ENCODE peak calls at places on chromosomes 4 and X, in seven cellular contexts. One of them, this sample, is unnamed.

GRCh38 chr4:1207603-1208265 is 35.4 kb upstream of the SPON2 start:
- DNase-seq in osteoblast: peak
- DNase-seq in body of pancreas: peak
- DNase-seq in AG04450: peak
- DNase-seq in CD4-positive, alpha-beta T cell: no peak
- DNase-seq in esophagus muscularis mucosa: no peak
- DNase-seq in pancreas: no peak
- DNase-seq in this sample: peak

GRCh38 chrX:34563809-34564208 is 93.3 kb downstream of the TMEM47 start:
- DNase-seq in esophagus muscularis mucosa: no peak
- DNase-seq in CD4-positive, alpha-beta T cell: no peak
- DNase-seq in osteoblast: no peak
- DNase-seq in body of pancreas: no peak
- DNase-seq in pancreas: no peak
- DNase-seq in AG04450: no peak
- DNase-seq in this sample: no peak

GRCh38 chr4:30605616-30606015 is 114.6 kb upstream of the PCDH7 start:
- DNase-seq in osteoblast: no peak
- DNase-seq in CD4-positive, alpha-beta T cell: no peak
- DNase-seq in pancreas: no peak
- DNase-seq in body of pancreas: no peak
- DNase-seq in esophagus muscularis mucosa: no peak
- DNase-seq in AG04450: no peak
- DNase-seq in this sample: no peak

GRCh38 chr4:36000941-36001557 is 243.3 kb downstream of the ARAP2 start:
- DNase-seq in CD4-positive, alpha-beta T cell: no peak
- DNase-seq in osteoblast: no peak
- DNase-seq in AG04450: no peak
- DNase-seq in body of pancreas: no peak
- DNase-seq in pancreas: no peak
- DNase-seq in esophagus muscularis mucosa: no peak
- DNase-seq in this sample: no peak

GRCh38 chr4:71545168-71545567 is 206.3 kb downstream of the SLC4A4 start:
- DNase-seq in pancreas: no peak
- DNase-seq in osteoblast: peak
- DNase-seq in AG04450: no peak
- DNase-seq in body of pancreas: no peak
- DNase-seq in CD4-positive, alpha-beta T cell: no peak
- DNase-seq in esophagus muscularis mucosa: no peak
- DNase-seq in this sample: no peak

GRCh38 chrX:111511477-111511876 is at the start of gene SERTM2:
- DNase-seq in AG04450: no peak
- DNase-seq in osteoblast: no peak
- DNase-seq in CD4-positive, alpha-beta T cell: no peak
- DNase-seq in esophagus muscularis mucosa: no peak
- DNase-seq in pancreas: no peak
- DNase-seq in body of pancreas: no peak
- DNase-seq in this sample: no peak

GRCh38 chr4:39978904-39979303 is 1.2 kb upstream of the PDS5A start:
- DNase-seq in esophagus muscularis mucosa: no peak
- DNase-seq in AG04450: no peak
- DNase-seq in pancreas: no peak
- DNase-seq in CD4-positive, alpha-beta T cell: no peak
- DNase-seq in osteoblast: peak
- DNase-seq in body of pancreas: no peak
- DNase-seq in this sample: no peak

GRCh38 chr4:147674496-147674895 is 9.5 kb downstream of the PRMT9 start:
- DNase-seq in pancreas: no peak
- DNase-seq in osteoblast: no peak
- DNase-seq in body of pancreas: no peak
- DNase-seq in CD4-positive, alpha-beta T cell: no peak
- DNase-seq in AG04450: peak
- DNase-seq in esophagus muscularis mucosa: no peak
- DNase-seq in this sample: no peak

GRCh38 chr4:123505457-123506310 is 109.1 kb downstream of the SPRY1 start:
- DNase-seq in CD4-positive, alpha-beta T cell: no peak
- DNase-seq in osteoblast: peak
- DNase-seq in pancreas: peak
- DNase-seq in esophagus muscularis mucosa: no peak
- DNase-seq in body of pancreas: peak
- DNase-seq in AG04450: peak
- DNase-seq in this sample: peak

GRCh38 chrX:53284684-53285447 is 3.5 kb upstream of the IQSEC2 start:
- DNase-seq in AG04450: no peak
- DNase-seq in esophagus muscularis mucosa: no peak
- DNase-seq in CD4-positive, alpha-beta T cell: peak
- DNase-seq in body of pancreas: peak
- DNase-seq in osteoblast: no peak
- DNase-seq in pancreas: peak
- DNase-seq in this sample: peak

GRCh38 chr4:25172964-25173917 is 13.0 kb upstream of the SEPSECS start:
- DNase-seq in AG04450: peak
- DNase-seq in body of pancreas: no peak
- DNase-seq in CD4-positive, alpha-beta T cell: no peak
- DNase-seq in osteoblast: peak
- DNase-seq in esophagus muscularis mucosa: no peak
- DNase-seq in pancreas: peak
- DNase-seq in this sample: peak

GRCh38 chr4:99749445-99750391 is 66.9 kb upstream of the DAPP1 start:
- DNase-seq in pancreas: no peak
- DNase-seq in body of pancreas: no peak
- DNase-seq in AG04450: no peak
- DNase-seq in esophagus muscularis mucosa: no peak
- DNase-seq in CD4-positive, alpha-beta T cell: no peak
- DNase-seq in osteoblast: no peak
- DNase-seq in this sample: peak

GRCh38 chrX:134692990-134693389 is 34.7 kb upstream of the PLAC1 start:
- DNase-seq in esophagus muscularis mucosa: no peak
- DNase-seq in CD4-positive, alpha-beta T cell: no peak
- DNase-seq in AG04450: no peak
- DNase-seq in osteoblast: peak
- DNase-seq in pancreas: no peak
- DNase-seq in body of pancreas: no peak
- DNase-seq in this sample: no peak

GRCh38 chr4:106334732-106335131 is 18.4 kb downstream of the AIMP1 start:
- DNase-seq in AG04450: no peak
- DNase-seq in pancreas: no peak
- DNase-seq in body of pancreas: no peak
- DNase-seq in osteoblast: no peak
- DNase-seq in esophagus muscularis mucosa: no peak
- DNase-seq in CD4-positive, alpha-beta T cell: no peak
- DNase-seq in this sample: no peak

GRCh38 chr4:153038493-153039311 is 102.6 kb downstream of the FHDC1 start:
- DNase-seq in esophagus muscularis mucosa: peak
- DNase-seq in body of pancreas: peak
- DNase-seq in CD4-positive, alpha-beta T cell: no peak
- DNase-seq in pancreas: no peak
- DNase-seq in AG04450: no peak
- DNase-seq in osteoblast: no peak
- DNase-seq in this sample: no peak

GRCh38 chrX:130224810-130225209 is 43.9 kb downstream of the ZNF280C start:
- DNase-seq in CD4-positive, alpha-beta T cell: no peak
- DNase-seq in body of pancreas: no peak
- DNase-seq in AG04450: no peak
- DNase-seq in pancreas: no peak
- DNase-seq in osteoblast: no peak
- DNase-seq in esophagus muscularis mucosa: no peak
- DNase-seq in this sample: no peak

GRCh38 chr4:167222098-167222497 is 12.2 kb downstream of the SPOCK3 start:
- DNase-seq in esophagus muscularis mucosa: no peak
- DNase-seq in osteoblast: no peak
- DNase-seq in CD4-positive, alpha-beta T cell: no peak
- DNase-seq in pancreas: no peak
- DNase-seq in AG04450: no peak
- DNase-seq in body of pancreas: no peak
- DNase-seq in this sample: no peak

DNA sequence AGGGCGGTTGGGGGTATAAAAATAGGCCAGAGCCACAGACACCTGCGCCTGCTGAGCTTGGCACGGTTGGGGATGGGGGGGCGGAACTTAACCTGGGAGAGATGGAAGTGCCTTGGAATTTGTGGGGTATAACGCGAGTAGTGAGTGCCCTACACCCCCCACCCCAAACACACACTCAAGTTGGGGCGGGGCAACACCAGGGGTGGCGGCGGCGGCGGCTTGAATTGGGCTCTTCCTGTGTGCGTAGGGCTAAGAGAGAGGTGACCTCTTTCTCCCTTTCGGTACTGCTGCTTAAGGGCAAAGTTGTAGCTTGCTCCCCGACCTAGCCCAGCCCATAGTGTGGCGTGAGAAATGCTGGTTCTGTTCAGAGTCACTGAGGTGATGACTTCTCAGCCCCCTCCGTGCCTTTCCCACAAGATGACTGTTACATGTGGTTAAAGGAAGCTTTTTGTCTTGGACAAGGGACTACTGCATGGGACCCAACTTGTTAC is 839 bp downstream of the STK26 start:
- DNase-seq in body of pancreas: no peak
- DNase-seq in esophagus muscularis mucosa: no peak
- DNase-seq in pancreas: no peak
- DNase-seq in osteoblast: no peak
- DNase-seq in CD4-positive, alpha-beta T cell: peak
- DNase-seq in AG04450: no peak
- DNase-seq in this sample: no peak
- H3K27ac ChIP-seq in body of pancreas: no peak
- H3K27ac ChIP-seq in esophagus muscularis mucosa: peak
- H3K27ac ChIP-seq in pancreas: peak
- H3K27ac ChIP-seq in osteoblast: no peak
- H3K27ac ChIP-seq in CD4-positive, alpha-beta T cell: peak
- H3K27ac ChIP-seq in AG04450: no peak
- H3K27ac ChIP-seq in this sample: no peak

DNA sequence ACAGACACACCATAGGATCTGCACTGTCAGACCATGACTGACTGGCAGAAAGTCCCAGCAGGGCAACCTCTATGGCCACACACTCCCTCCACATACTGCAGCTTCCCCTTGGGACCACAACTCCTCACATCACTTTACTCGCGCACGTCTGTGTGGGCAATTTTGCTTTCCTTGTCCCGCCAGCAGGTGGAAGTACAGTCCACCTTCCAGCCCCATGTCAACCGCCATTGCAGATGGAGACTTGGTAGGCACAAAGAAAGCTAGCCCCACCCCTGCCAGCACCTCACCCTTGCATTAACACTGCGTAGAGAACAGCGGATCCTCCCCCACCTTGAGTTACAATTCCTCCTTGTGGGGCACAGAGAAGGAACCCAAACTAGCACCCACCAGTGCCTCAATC is 74.4 kb upstream of the NAP1L2 start:
- DNase-seq in CD4-positive, alpha-beta T cell: no peak
- DNase-seq in AG04450: no peak
- DNase-seq in esophagus muscularis mucosa: no peak
- DNase-seq in pancreas: no peak
- DNase-seq in osteoblast: no peak
- DNase-seq in body of pancreas: no peak
- DNase-seq in this sample: no peak
- TF ChIP-seq CTCF in CD4-positive, alpha-beta T cell: no peak
- TF ChIP-seq CTCF in AG04450: no peak
- TF ChIP-seq CTCF in esophagus muscularis mucosa: no peak
- TF ChIP-seq CTCF in pancreas: no peak
- TF ChIP-seq CTCF in osteoblast: no peak
- TF ChIP-seq CTCF in body of pancreas: no peak
- TF ChIP-seq CTCF in this sample: no peak

GRCh38 chr4:55906323-55906722 is 42.4 kb upstream of the CEP135 start:
- DNase-seq in osteoblast: no peak
- DNase-seq in AG04450: no peak
- DNase-seq in pancreas: no peak
- DNase-seq in esophagus muscularis mucosa: no peak
- DNase-seq in CD4-positive, alpha-beta T cell: no peak
- DNase-seq in body of pancreas: no peak
- DNase-seq in this sample: no peak

GRCh38 chr4:55907469-55907868 is 41.3 kb upstream of the CEP135 start:
- DNase-seq in osteoblast: no peak
- DNase-seq in body of pancreas: no peak
- DNase-seq in CD4-positive, alpha-beta T cell: no peak
- DNase-seq in AG04450: no peak
- DNase-seq in pancreas: no peak
- DNase-seq in esophagus muscularis mucosa: no peak
- DNase-seq in this sample: no peak

GRCh38 chr4:55910140-55910539 is 38.6 kb upstream of the CEP135 start:
- DNase-seq in esophagus muscularis mucosa: no peak
- DNase-seq in osteoblast: no peak
- DNase-seq in pancreas: no peak
- DNase-seq in AG04450: no peak
- DNase-seq in body of pancreas: no peak
- DNase-seq in CD4-positive, alpha-beta T cell: no peak
- DNase-seq in this sample: no peak

GRCh38 chr4:55903577-55903976 is 45.2 kb upstream of the CEP135 start:
- DNase-seq in esophagus muscularis mucosa: no peak
- DNase-seq in body of pancreas: no peak
- DNase-seq in CD4-positive, alpha-beta T cell: no peak
- DNase-seq in pancreas: no peak
- DNase-seq in AG04450: no peak
- DNase-seq in osteoblast: no peak
- DNase-seq in this sample: no peak

GRCh38 chr4:55906999-55907398 is 41.7 kb upstream of the CEP135 start:
- DNase-seq in CD4-positive, alpha-beta T cell: no peak
- DNase-seq in esophagus muscularis mucosa: no peak
- DNase-seq in pancreas: no peak
- DNase-seq in body of pancreas: no peak
- DNase-seq in AG04450: no peak
- DNase-seq in osteoblast: no peak
- DNase-seq in this sample: no peak
- H3K27ac ChIP-seq in CD4-positive, alpha-beta T cell: no peak
- H3K27ac ChIP-seq in esophagus muscularis mucosa: no peak
- H3K27ac ChIP-seq in pancreas: no peak
- H3K27ac ChIP-seq in body of pancreas: no peak
- H3K27ac ChIP-seq in AG04450: no peak
- H3K27ac ChIP-seq in osteoblast: no peak
- H3K27ac ChIP-seq in this sample: no peak

GRCh38 chrX:107537815-107538214 is 88.4 kb downstream of the FRMPD3 start:
- DNase-seq in AG04450: no peak
- DNase-seq in pancreas: peak
- DNase-seq in osteoblast: no peak
- DNase-seq in esophagus muscularis mucosa: no peak
- DNase-seq in body of pancreas: peak
- DNase-seq in CD4-positive, alpha-beta T cell: peak
- DNase-seq in this sample: no peak

GRCh38 chrX:107541244-107541643 is 87.1 kb upstream of the PRPS1 start:
- DNase-seq in CD4-positive, alpha-beta T cell: no peak
- DNase-seq in body of pancreas: no peak
- DNase-seq in osteoblast: no peak
- DNase-seq in esophagus muscularis mucosa: no peak
- DNase-seq in pancreas: no peak
- DNase-seq in AG04450: no peak
- DNase-seq in this sample: no peak

GRCh38 chrX:107547621-107548020 is 80.7 kb upstream of the PRPS1 start:
- DNase-seq in osteoblast: no peak
- DNase-seq in CD4-positive, alpha-beta T cell: no peak
- DNase-seq in esophagus muscularis mucosa: no peak
- DNase-seq in body of pancreas: no peak
- DNase-seq in pancreas: no peak
- DNase-seq in AG04450: no peak
- DNase-seq in this sample: no peak

DNA sequence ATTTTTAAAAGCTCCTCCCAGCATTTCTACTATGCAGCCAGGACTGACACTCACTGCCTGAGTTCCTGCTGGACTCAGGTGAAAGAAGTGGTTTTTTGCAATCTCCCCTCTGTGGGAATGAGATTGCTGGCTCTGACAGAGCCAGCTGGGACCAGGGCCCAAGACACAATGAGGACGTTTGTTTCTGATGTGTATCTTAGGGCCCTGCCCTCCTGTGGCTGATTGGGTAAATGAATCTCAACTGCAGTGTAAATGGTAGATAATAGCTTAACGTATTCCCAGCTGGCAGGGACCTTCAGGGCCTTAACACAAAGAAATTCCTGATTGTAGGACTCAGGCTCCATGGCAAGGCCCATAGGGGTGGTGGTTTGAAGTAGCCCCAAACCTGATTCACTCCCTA is 85.8 kb upstream of the PRPS1 start:
- DNase-seq in AG04450: no peak
- DNase-seq in CD4-positive, alpha-beta T cell: no peak
- DNase-seq in esophagus muscularis mucosa: no peak
- DNase-seq in body of pancreas: no peak
- DNase-seq in osteoblast: peak
- DNase-seq in pancreas: no peak
- DNase-seq in this sample: no peak
- TF ChIP-seq CTCF in AG04450: peak
- TF ChIP-seq CTCF in CD4-positive, alpha-beta T cell: no peak
- TF ChIP-seq CTCF in esophagus muscularis mucosa: no peak
- TF ChIP-seq CTCF in body of pancreas: no peak
- TF ChIP-seq CTCF in osteoblast: peak
- TF ChIP-seq CTCF in pancreas: no peak
- TF ChIP-seq CTCF in this sample: no peak

This sample was measured in gastrocnemius medialis.